ENCODE peak calls at places on chromosomes 12 and 14, in four cellular contexts. N, A, W and I are unnamed samples.

GRCh38 chr12:7327913-7328312 is 24.0 kb downstream of the ACSM4 start:
- DNase-seq in N (no peak), A (no peak), W (no peak), I (no peak)

GRCh38 chr12:41441180-41441579 is 253.1 kb downstream of the PDZRN4 start:
- DNase-seq in N (no peak), A (no peak), W (no peak), I (no peak)

GRCh38 chr12:123990512-123990911 is 17.5 kb downstream of the ZNF664 start:
- DNase-seq in N (no peak), A (no peak), W (no peak), I (no peak)

GRCh38 chr12:86634706-86635410 is 378.7 kb upstream of the MGAT4C start:
- DNase-seq in N (no peak), A (no peak), W (no peak), I (no peak)

GRCh38 chr12:14058717-14059116 is 77.3 kb upstream of the GRIN2B start:
- DNase-seq in N (no peak), A (no peak), W (no peak), I (no peak)

GRCh38 chr12:26113853-26114719 is 10.8 kb downstream of the BHLHE41 start:
- DNase-seq in N (peak; percentile 89), A (no peak), W (peak; percentile 98), I (peak; percentile 96)

GRCh38 chr12:16281157-16281556 is 3.7 kb upstream of the SLC15A5 start:
- DNase-seq in N (no peak), A (no peak), W (no peak), I (no peak)

GRCh38 chr14:76151398-76152332 is at the start of gene GPATCH2L:
- DNase-seq in N (peak; percentile 89), A (peak; percentile 93), W (peak; percentile 98), I (peak; percentile 98)

GRCh38 chr12:132268674-132269073 is 60.7 kb downstream of the GALNT9 start:
- DNase-seq in N (no peak), A (no peak), W (no peak), I (no peak)

GRCh38 chr12:115975411-115975810 is 302.1 kb downstream of the MED13L start:
- DNase-seq in N (no peak), A (no peak), W (no peak), I (no peak)

GRCh38 chr12:52787324-52787996 is 8.5 kb downstream of the KRT3 start:
- DNase-seq in N (no peak), A (no peak), W (peak; percentile 49), I (peak; percentile 38)

GRCh38 chr14:66539034-66539433 is 31.1 kb downstream of the GPHN start:
- DNase-seq in N (no peak), A (no peak), W (no peak), I (no peak)

GRCh38 chr12:30813741-30814687 is 59.3 kb upstream of the CAPRIN2 start:
- DNase-seq in N (no peak), A (no peak), W (no peak), I (no peak)

GRCh38 chr12:71041481-71041880 is 116.3 kb downstream of the TSPAN8 start:
- DNase-seq in N (no peak), A (no peak), W (no peak), I (no peak)

GRCh38 chr12:16756833-16757552 is 151.0 kb upstream of the LMO3 start:
- DNase-seq in N (no peak), A (no peak), W (no peak), I (no peak)

GRCh38 chr12:91189526-91189925 is 6.9 kb upstream of the DCN start:
- DNase-seq in N (no peak), A (no peak), W (no peak), I (no peak)

GRCh38 chr12:65741662-65742480 is 82.4 kb upstream of the HMGA2 start:
- DNase-seq in N (no peak), A (no peak), W (no peak), I (no peak)

GRCh38 chr12:118866346-118866745 is 115.0 kb upstream of the SRRM4 start:
- DNase-seq in N (no peak), A (no peak), W (no peak), I (no peak)

GRCh38 chr12:2212537-2212936 is 159.8 kb downstream of the CACNA1C start:
- DNase-seq in N (no peak), A (no peak), W (no peak), I (no peak)

GRCh38 chr12:113297621-113298471 is 37.1 kb downstream of the SLC8B1 start:
- DNase-seq in N (no peak), A (no peak), W (no peak), I (no peak)

GRCh38 chr14:43692706-43693105 is 814.4 kb downstream of the FSCB start:
- DNase-seq in N (no peak), A (no peak), W (no peak), I (no peak)

GRCh38 chr12:116347265-116347664 is 69.8 kb upstream of the MED13L start:
- DNase-seq in N (no peak), A (no peak), W (no peak), I (no peak)

GRCh38 chr12:52005903-52006703 is 643 bp upstream of the TAMALIN start:
- DNase-seq in N (peak; percentile 23), A (no peak), W (peak; percentile 90), I (peak; percentile 93)

GRCh38 chr12:131726-132465 is 65.3 kb downstream of the IQSEC3 start:
- DNase-seq in N (no peak), A (no peak), W (no peak), I (no peak)

GRCh38 chr12:13570005-13570694 is 373.6 kb downstream of the EMP1 start:
- DNase-seq in N (no peak), A (no peak), W (no peak), I (no peak)

GRCh38 chr14:43877351-43877900 is 629.7 kb downstream of the FSCB start:
- DNase-seq in N (no peak), A (no peak), W (no peak), I (no peak)

GRCh38 chr14:89366580-89367448 is 50.2 kb downstream of the FOXN3 start:
- DNase-seq in N (no peak), A (peak; percentile 22), W (no peak), I (no peak)

GRCh38 chr12:108890208-108890607 is 10.3 kb downstream of the DAO start:
- DNase-seq in N (no peak), A (no peak), W (peak; percentile 42), I (peak; percentile 17)

GRCh38 chr12:101891462-101891971 is 14.1 kb downstream of the DRAM1 start:
- DNase-seq in N (no peak), A (no peak), W (no peak), I (no peak)

GRCh38 chr12:57772429-57773322 is at the start of gene EEF1AKMT3:
- DNase-seq in N (no peak), A (no peak), W (peak; percentile 90), I (peak; percentile 90)

GRCh38 chr12:109612975-109613502 is 39.4 kb downstream of the MVK start:
- DNase-seq in N (no peak), A (no peak), W (no peak), I (no peak)

GRCh38 chr14:105094193-105094907 is 29.1 kb upstream of the GPR132 start:
- DNase-seq in N (no peak), A (no peak), W (peak; percentile 73), I (peak; percentile 82)

GRCh38 chr12:96529912-96530311 is 40.5 kb downstream of the CFAP54 start:
- DNase-seq in N (no peak), A (no peak), W (no peak), I (no peak)

GRCh38 chr12:20946732-20947131 is 136.2 kb downstream of the SLCO1B3 start:
- DNase-seq in N (no peak), A (no peak), W (no peak), I (no peak)

GRCh38 chr14:49615776-49616175 is 4.7 kb downstream of the RPL36AL start:
- DNase-seq in N (no peak), A (no peak), W (no peak), I (no peak)

GRCh38 chr14:103625361-103626095 is 3.5 kb upstream of the KLC1 start:
- DNase-seq in N (no peak), A (no peak), W (no peak), I (peak; percentile 80)

GRCh38 chr12:13229504-13229903 is 33.0 kb downstream of the EMP1 start:
- DNase-seq in N (no peak), A (no peak), W (no peak), I (no peak)

GRCh38 chr14:72792051-72792788 is 101.7 kb downstream of the DPF3 start:
- DNase-seq in N (peak; percentile 69), A (no peak), W (no peak), I (no peak)